ENCODE peak calls at places on chromosomes 1 and 21, in six cellular contexts. One of them, this sample, is unnamed.
A peak's percentile ranks its signal among the peaks of the same experiment; 100 is the strongest.

GRCh38 chr1:156657161-156657970 is 15.4 kb downstream of the BCAN start:
- DNase-seq in thoracic aorta: peak; percentile 38
- DNase-seq in RWPE1: peak; percentile 80
- DNase-seq in HFFc6: peak; percentile 38
- DNase-seq in GM10248: peak; percentile 82
- DNase-seq in HCT116: no peak
- DNase-seq in this sample: peak; percentile 64

GRCh38 chr1:47557086-47557866 is 119.4 kb downstream of the FOXD2 start:
- DNase-seq in HFFc6: no peak
- DNase-seq in GM10248: no peak
- DNase-seq in HCT116: no peak
- DNase-seq in RWPE1: no peak
- DNase-seq in thoracic aorta: no peak
- DNase-seq in this sample: no peak

GRCh38 chr1:3539707-3540425 is 71.4 kb downstream of the MEGF6 start:
- DNase-seq in thoracic aorta: no peak
- DNase-seq in RWPE1: peak; percentile 43
- DNase-seq in GM10248: no peak
- DNase-seq in HCT116: no peak
- DNase-seq in HFFc6: no peak
- DNase-seq in this sample: peak; percentile 81

GRCh38 chr1:236149696-236150228 is 7.4 kb downstream of the GPR137B start:
- DNase-seq in thoracic aorta: no peak
- DNase-seq in HCT116: no peak
- DNase-seq in RWPE1: no peak
- DNase-seq in HFFc6: no peak
- DNase-seq in GM10248: no peak
- DNase-seq in this sample: no peak

GRCh38 chr1:224067621-224068457 is 46.1 kb upstream of the FBXO28 start:
- DNase-seq in HFFc6: peak; percentile 68
- DNase-seq in RWPE1: peak; percentile 70
- DNase-seq in thoracic aorta: no peak
- DNase-seq in GM10248: no peak
- DNase-seq in HCT116: no peak
- DNase-seq in this sample: peak; percentile 78

GRCh38 chr1:94234615-94235014 is 2.8 kb downstream of the ARHGAP29 start:
- DNase-seq in HCT116: no peak
- DNase-seq in RWPE1: no peak
- DNase-seq in thoracic aorta: no peak
- DNase-seq in GM10248: no peak
- DNase-seq in HFFc6: no peak
- DNase-seq in this sample: no peak

GRCh38 chr21:45550552-45551210 is 8.4 kb upstream of the SLC19A1 start:
- DNase-seq in GM10248: peak; percentile 73
- DNase-seq in RWPE1: no peak
- DNase-seq in thoracic aorta: no peak
- DNase-seq in HFFc6: no peak
- DNase-seq in HCT116: no peak
- DNase-seq in this sample: no peak

GRCh38 chr21:41703857-41704501 is 62.9 kb downstream of the RIPK4 start:
- DNase-seq in RWPE1: no peak
- DNase-seq in thoracic aorta: no peak
- DNase-seq in GM10248: no peak
- DNase-seq in HFFc6: no peak
- DNase-seq in HCT116: no peak
- DNase-seq in this sample: peak; percentile 26

GRCh38 chr21:42818328-42818749 is 61.0 kb downstream of the WDR4 start:
- DNase-seq in thoracic aorta: no peak
- DNase-seq in HFFc6: peak; percentile 34
- DNase-seq in GM10248: no peak
- DNase-seq in RWPE1: peak; percentile 46
- DNase-seq in HCT116: peak; percentile 33
- DNase-seq in this sample: peak; percentile 55

GRCh38 chr1:170663011-170663410 is 920 bp upstream of the PRRX1 start:
- DNase-seq in GM10248: no peak
- DNase-seq in HFFc6: no peak
- DNase-seq in RWPE1: no peak
- DNase-seq in HCT116: no peak
- DNase-seq in thoracic aorta: no peak
- DNase-seq in this sample: no peak

GRCh38 chr1:161119379-161120061 is 1.6 kb downstream of the NIT1 start:
- DNase-seq in HFFc6: peak; percentile 73
- DNase-seq in HCT116: peak; percentile 86
- DNase-seq in thoracic aorta: no peak
- DNase-seq in GM10248: peak; percentile 75
- DNase-seq in RWPE1: peak; percentile 68
- DNase-seq in this sample: peak; percentile 90

GRCh38 chr1:212457740-212458338 is 25.1 kb downstream of the NENF start:
- DNase-seq in HFFc6: peak; percentile 62
- DNase-seq in GM10248: peak; percentile 60
- DNase-seq in RWPE1: no peak
- DNase-seq in HCT116: peak; percentile 48
- DNase-seq in thoracic aorta: no peak
- DNase-seq in this sample: peak; percentile 79

GRCh38 chr1:67052741-67053534 is 1.0 kb downstream of the SLC35D1 start:
- DNase-seq in thoracic aorta: peak; percentile 2
- DNase-seq in RWPE1: peak; percentile 81
- DNase-seq in HCT116: no peak
- DNase-seq in HFFc6: peak; percentile 50
- DNase-seq in GM10248: peak; percentile 15
- DNase-seq in this sample: peak; percentile 84

GRCh38 chr1:46549697-46550681 is 1.5 kb downstream of the KNCN start:
- DNase-seq in HCT116: no peak
- DNase-seq in thoracic aorta: no peak
- DNase-seq in RWPE1: no peak
- DNase-seq in GM10248: no peak
- DNase-seq in HFFc6: peak; percentile 81
- DNase-seq in this sample: no peak

GRCh38 chr1:243343970-243344749 is 88.3 kb downstream of the SDCCAG8 start:
- DNase-seq in HCT116: peak; percentile 8
- DNase-seq in thoracic aorta: no peak
- DNase-seq in GM10248: peak; percentile 47
- DNase-seq in HFFc6: peak; percentile 34
- DNase-seq in RWPE1: peak; percentile 42
- DNase-seq in this sample: peak; percentile 79

GRCh38 chr1:31095298-31095981 is 29.9 kb upstream of the PUM1 start:
- DNase-seq in HFFc6: peak; percentile 57
- DNase-seq in GM10248: no peak
- DNase-seq in HCT116: no peak
- DNase-seq in RWPE1: no peak
- DNase-seq in thoracic aorta: no peak
- DNase-seq in this sample: no peak

GRCh38 chr1:64098856-64099606 is 104.4 kb upstream of the UBE2U start:
- DNase-seq in GM10248: no peak
- DNase-seq in HFFc6: no peak
- DNase-seq in thoracic aorta: no peak
- DNase-seq in RWPE1: no peak
- DNase-seq in HCT116: no peak
- DNase-seq in this sample: no peak

GRCh38 chr1:212561501-212561931 is 47.0 kb upstream of the ATF3 start:
- DNase-seq in RWPE1: no peak
- DNase-seq in thoracic aorta: no peak
- DNase-seq in GM10248: no peak
- DNase-seq in HCT116: peak; percentile 64
- DNase-seq in HFFc6: peak; percentile 80
- DNase-seq in this sample: peak; percentile 50

GRCh38 chr1:31804098-31804497 is 11.7 kb downstream of the SPOCD1 start:
- DNase-seq in RWPE1: no peak
- DNase-seq in GM10248: no peak
- DNase-seq in HFFc6: no peak
- DNase-seq in HCT116: no peak
- DNase-seq in thoracic aorta: no peak
- DNase-seq in this sample: no peak

GRCh38 chr1:40078512-40079333 is 18.3 kb downstream of the PPT1 start:
- DNase-seq in thoracic aorta: no peak
- DNase-seq in HFFc6: peak; percentile 50
- DNase-seq in RWPE1: peak; percentile 63
- DNase-seq in HCT116: peak; percentile 41
- DNase-seq in GM10248: peak; percentile 69
- DNase-seq in this sample: peak; percentile 79

GRCh38 chr1:112674986-112675727 is 698 bp downstream of the MOV10 start:
- DNase-seq in thoracic aorta: no peak
- DNase-seq in GM10248: peak; percentile 64
- DNase-seq in RWPE1: peak; percentile 30
- DNase-seq in HFFc6: no peak
- DNase-seq in HCT116: no peak
- DNase-seq in this sample: peak; percentile 17

GRCh38 chr1:15758537-15758936 is at the start of gene FBLIM1:
- DNase-seq in thoracic aorta: no peak
- DNase-seq in GM10248: no peak
- DNase-seq in RWPE1: peak; percentile 48
- DNase-seq in HCT116: no peak
- DNase-seq in HFFc6: no peak
- DNase-seq in this sample: no peak

GRCh38 chr1:168343566-168343965 is 62.9 kb downstream of the TBX19 start:
- DNase-seq in GM10248: no peak
- DNase-seq in thoracic aorta: no peak
- DNase-seq in HFFc6: no peak
- DNase-seq in HCT116: no peak
- DNase-seq in RWPE1: no peak
- DNase-seq in this sample: no peak
- TF ChIP-seq CTCF in GM10248: peak; percentile 35
- TF ChIP-seq CTCF in thoracic aorta: no peak
- TF ChIP-seq CTCF in HFFc6: peak; percentile 51
- TF ChIP-seq CTCF in HCT116: peak; percentile 36
- TF ChIP-seq CTCF in RWPE1: no peak
- TF ChIP-seq CTCF in this sample: no peak

DNA sequence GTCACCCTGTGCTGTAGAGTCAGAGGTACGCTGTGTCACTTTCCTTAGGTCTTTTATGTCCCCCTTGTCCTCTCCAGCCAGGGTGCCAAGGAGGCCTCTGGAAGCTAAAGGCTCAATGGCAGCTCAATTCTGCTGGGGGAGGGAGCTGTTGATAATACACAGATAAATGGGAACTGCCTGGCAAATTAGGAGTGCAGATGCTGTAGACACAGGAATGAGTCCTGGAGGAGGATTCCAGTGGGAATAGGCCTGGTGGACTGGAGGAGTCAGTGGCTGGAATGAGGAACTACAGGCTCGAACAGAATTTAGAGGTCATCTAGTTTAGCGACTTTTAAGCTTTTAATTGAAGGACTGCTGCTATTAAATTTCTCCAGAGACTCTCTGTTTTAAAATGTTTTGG is 9.2 kb upstream of the IL19 start:
- DNase-seq in RWPE1: no peak
- DNase-seq in HCT116: no peak
- DNase-seq in HFFc6: no peak
- DNase-seq in GM10248: no peak
- DNase-seq in thoracic aorta: no peak
- DNase-seq in this sample: no peak
- TF ChIP-seq CTCF in RWPE1: no peak
- TF ChIP-seq CTCF in HCT116: peak; percentile 32
- TF ChIP-seq CTCF in HFFc6: peak; percentile 49
- TF ChIP-seq CTCF in GM10248: no peak
- TF ChIP-seq CTCF in thoracic aorta: no peak
- TF ChIP-seq CTCF in this sample: no peak

GRCh38 chr1:1124508-1124785 is 8.6 kb upstream of the C1orf159 start:
- DNase-seq in RWPE1: no peak
- DNase-seq in HCT116: no peak
- DNase-seq in HFFc6: no peak
- DNase-seq in GM10248: no peak
- DNase-seq in thoracic aorta: no peak
- DNase-seq in this sample: no peak
- TF ChIP-seq CTCF in RWPE1: no peak
- TF ChIP-seq CTCF in HCT116: no peak
- TF ChIP-seq CTCF in HFFc6: no peak
- TF ChIP-seq CTCF in GM10248: no peak
- TF ChIP-seq CTCF in thoracic aorta: no peak
- TF ChIP-seq CTCF in this sample: no peak

DNA sequence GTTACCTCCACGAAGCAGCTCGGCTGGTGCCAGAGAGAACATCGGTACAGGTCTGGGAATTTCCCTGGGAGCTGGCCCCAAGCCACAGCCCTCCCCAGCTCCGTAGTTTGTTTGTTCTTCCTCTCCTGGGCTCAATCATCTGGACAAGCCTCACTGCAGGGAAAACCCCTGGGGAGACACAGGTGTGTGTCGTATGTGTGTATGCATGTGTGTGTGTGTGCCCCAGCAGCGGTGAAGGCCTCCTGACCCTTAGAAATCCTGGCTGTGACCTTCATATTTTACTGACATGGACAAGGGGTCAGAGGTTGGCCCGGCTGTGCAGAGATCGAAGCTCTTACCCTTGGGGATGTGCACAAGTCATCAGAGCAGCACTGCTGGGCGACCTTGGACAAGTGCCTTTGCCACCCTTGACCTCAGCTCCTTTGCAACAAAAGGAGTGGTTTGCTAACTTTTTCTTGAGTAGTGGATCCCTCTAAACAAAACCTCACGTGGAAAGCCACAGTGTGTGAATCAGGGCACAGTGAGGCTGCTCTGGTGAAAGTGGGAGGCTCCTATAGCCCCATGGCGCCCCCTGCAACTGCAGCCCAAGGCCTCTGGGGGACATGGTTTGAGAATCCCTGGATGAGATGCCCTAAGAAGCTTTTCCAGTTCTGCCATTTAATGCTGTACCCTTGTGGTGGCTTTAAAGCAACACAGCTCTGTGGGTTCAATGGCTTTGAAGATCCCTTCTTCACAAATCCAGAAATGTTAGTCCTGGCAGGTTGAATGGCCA is 12.3 kb upstream of the IL22RA1 start:
- DNase-seq in GM10248: peak; percentile 67
- DNase-seq in thoracic aorta: no peak
- DNase-seq in RWPE1: no peak
- DNase-seq in HFFc6: no peak
- DNase-seq in HCT116: peak; percentile 19
- DNase-seq in this sample: peak; percentile 35
- TF ChIP-seq CTCF in GM10248: peak; percentile 20
- TF ChIP-seq CTCF in thoracic aorta: no peak
- TF ChIP-seq CTCF in RWPE1: no peak
- TF ChIP-seq CTCF in HFFc6: peak; percentile 60
- TF ChIP-seq CTCF in HCT116: peak; percentile 69
- TF ChIP-seq CTCF in this sample: no peak

DNA sequence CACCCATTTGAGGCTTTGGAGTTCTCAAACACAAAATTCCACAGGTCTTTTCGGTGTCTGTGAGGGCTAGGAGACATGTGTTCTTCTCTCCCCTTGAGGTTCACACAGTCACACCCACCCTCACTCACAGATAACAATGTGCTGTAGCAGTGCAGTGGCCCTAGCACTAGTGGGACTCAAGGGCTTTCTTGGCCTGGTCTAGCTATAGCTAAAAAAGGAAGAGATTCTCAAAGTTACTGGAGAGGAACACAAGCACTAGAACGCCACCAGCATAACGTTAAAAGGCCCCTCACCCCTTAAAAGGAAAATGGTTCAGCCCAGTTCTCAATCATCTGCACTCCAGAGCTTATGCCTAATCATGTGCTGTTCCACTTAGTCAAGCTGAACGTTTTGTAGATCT is 39.5 kb downstream of the RGS8 start:
- DNase-seq in HFFc6: no peak
- DNase-seq in thoracic aorta: no peak
- DNase-seq in HCT116: no peak
- DNase-seq in GM10248: peak; percentile 25
- DNase-seq in RWPE1: no peak
- DNase-seq in this sample: no peak
- TF ChIP-seq CTCF in HFFc6: no peak
- TF ChIP-seq CTCF in thoracic aorta: no peak
- TF ChIP-seq CTCF in HCT116: no peak
- TF ChIP-seq CTCF in GM10248: no peak
- TF ChIP-seq CTCF in RWPE1: no peak
- TF ChIP-seq CTCF in this sample: no peak